ENCODE peak calls at places on chromosomes 4 and X, in five cellular contexts. T, V, U, B and J are unnamed samples.
A peak's percentile ranks its signal among the peaks of the same experiment; 100 is the strongest.

GRCh38 chr4:145299380-145300076 is 119.1 kb upstream of the OTUD4 start:
- DNase-seq in T (peak; percentile 61), V (no peak), U (peak; percentile 75), B (no peak), J (no peak)

GRCh38 chr4:3062466-3062865 is 11.9 kb downstream of the HTT-AS start:
- DNase-seq in T (peak; percentile 81), V (no peak), U (peak; percentile 76), B (no peak), J (no peak)

GRCh38 chr4:108644237-108644636 is 6.2 kb upstream of the OSTC start:
- DNase-seq in T (peak; percentile 25), V (peak; percentile 21), U (peak; percentile 21), B (no peak), J (no peak)

GRCh38 chr4:56656346-56656643 is 24.8 kb downstream of the HOPX start:
- DNase-seq in T (peak; percentile 35), V (no peak), U (no peak), B (no peak), J (no peak)

GRCh38 chr4:67456577-67457196 is 88.6 kb downstream of the CENPC start:
- DNase-seq in T (no peak), V (no peak), U (no peak), B (no peak), J (no peak)

GRCh38 chr4:140463182-140463581 is 34.9 kb downstream of the MGAT4D start:
- DNase-seq in T (no peak), V (no peak), U (no peak), B (no peak), J (no peak)

GRCh38 chr4:139188648-139189416 is 11.8 kb upstream of the ELF2 start:
- DNase-seq in T (no peak), V (peak; percentile 30), U (no peak), B (no peak), J (no peak)

GRCh38 chr4:89110986-89111832 is at the start of gene TIGD2:
- DNase-seq in T (peak; percentile 87), V (peak; percentile 92), U (peak; percentile 81), B (peak; percentile 86), J (peak; percentile 88)

GRCh38 chrX:1507511-1508463 is 29.2 kb downstream of the P2RY8 start:
- DNase-seq in T (no peak), V (no peak), U (no peak), B (no peak), J (no peak)

GRCh38 chr4:110633358-110634319 is 10.8 kb upstream of the PITX2 start:
- DNase-seq in T (peak; percentile 31), V (no peak), U (no peak), B (peak; percentile 50), J (peak; percentile 29)

GRCh38 chr4:82787342-82787741 is 11.3 kb downstream of the SCD5 start:
- DNase-seq in T (no peak), V (peak; percentile 45), U (no peak), B (peak; percentile 18), J (no peak)

GRCh38 chr4:76703123-76703490 is 194.8 kb downstream of the SOWAHB start:
- DNase-seq in T (peak; percentile 43), V (peak; percentile 96), U (no peak), B (no peak), J (no peak)

GRCh38 chrX:63746715-63747114 is 38.3 kb downstream of the ARHGEF9 start:
- DNase-seq in T (no peak), V (no peak), U (no peak), B (no peak), J (no peak)

GRCh38 chr4:138981930-138982390 is 33.6 kb upstream of the NOCT start:
- DNase-seq in T (peak; percentile 95), V (peak; percentile 89), U (peak; percentile 74), B (peak; percentile 31), J (no peak)

GRCh38 chrX:102516314-102516936 is at the start of gene TMSB15A:
- DNase-seq in T (peak; percentile 21), V (peak; percentile 27), U (peak; percentile 28), B (peak; percentile 87), J (peak; percentile 58)

GRCh38 chrX:13128104-13128503 is 83.7 kb upstream of the FAM9C start:
- DNase-seq in T (peak; percentile 50), V (peak; percentile 48), U (peak; percentile 62), B (no peak), J (no peak)

GRCh38 chrX:136783159-136783558 is 2.4 kb upstream of the ARHGEF6 start:
- DNase-seq in T (no peak), V (no peak), U (no peak), B (no peak), J (no peak)

GRCh38 chr4:169485084-169485483 is 127.3 kb downstream of the NEK1 start:
- DNase-seq in T (peak; percentile 50), V (no peak), U (peak; percentile 63), B (no peak), J (no peak)

GRCh38 chrX:1400049-1400448 is 8.1 kb upstream of the SLC25A6 start:
- DNase-seq in T (no peak), V (no peak), U (no peak), B (no peak), J (no peak)

GRCh38 chr4:148056879-148057278 is 325.0 kb downstream of the ARHGAP10 start:
- DNase-seq in T (peak; percentile 65), V (peak; percentile 35), U (peak; percentile 77), B (peak; percentile 64), J (no peak)

GRCh38 chr4:183503497-183504063 is 1.3 kb upstream of the ING2 start:
- DNase-seq in T (no peak), V (no peak), U (no peak), B (no peak), J (no peak)

GRCh38 chr4:183506389-183506735 is 1.5 kb downstream of the ING2 start:
- DNase-seq in T (no peak), V (no peak), U (no peak), B (no peak), J (no peak)

GRCh38 chr4:183504930-183505555 is at the start of gene ING2:
- DNase-seq in T (peak; percentile 88), V (peak; percentile 61), U (no peak), B (no peak), J (no peak)

GRCh38 chr4:183505556-183506388 is 914 bp downstream of the ING2 start:
- DNase-seq in T (peak; percentile 95), V (peak; percentile 82), U (peak; percentile 84), B (peak; percentile 91), J (peak; percentile 81)

GRCh38 chr4:183504064-183504929 is 561 bp upstream of the ING2 start:
- DNase-seq in T (peak; percentile 98), V (peak; percentile 97), U (peak; percentile 96), B (peak; percentile 98), J (peak; percentile 98)
- H4K8ac ChIP-seq in T (peak overlapping the region; percentile 52), V (peak overlapping the region; percentile 59), U (peak overlapping the region; percentile 79), B (no peak overlapping the region), J (no peak overlapping the region)

DNA sequence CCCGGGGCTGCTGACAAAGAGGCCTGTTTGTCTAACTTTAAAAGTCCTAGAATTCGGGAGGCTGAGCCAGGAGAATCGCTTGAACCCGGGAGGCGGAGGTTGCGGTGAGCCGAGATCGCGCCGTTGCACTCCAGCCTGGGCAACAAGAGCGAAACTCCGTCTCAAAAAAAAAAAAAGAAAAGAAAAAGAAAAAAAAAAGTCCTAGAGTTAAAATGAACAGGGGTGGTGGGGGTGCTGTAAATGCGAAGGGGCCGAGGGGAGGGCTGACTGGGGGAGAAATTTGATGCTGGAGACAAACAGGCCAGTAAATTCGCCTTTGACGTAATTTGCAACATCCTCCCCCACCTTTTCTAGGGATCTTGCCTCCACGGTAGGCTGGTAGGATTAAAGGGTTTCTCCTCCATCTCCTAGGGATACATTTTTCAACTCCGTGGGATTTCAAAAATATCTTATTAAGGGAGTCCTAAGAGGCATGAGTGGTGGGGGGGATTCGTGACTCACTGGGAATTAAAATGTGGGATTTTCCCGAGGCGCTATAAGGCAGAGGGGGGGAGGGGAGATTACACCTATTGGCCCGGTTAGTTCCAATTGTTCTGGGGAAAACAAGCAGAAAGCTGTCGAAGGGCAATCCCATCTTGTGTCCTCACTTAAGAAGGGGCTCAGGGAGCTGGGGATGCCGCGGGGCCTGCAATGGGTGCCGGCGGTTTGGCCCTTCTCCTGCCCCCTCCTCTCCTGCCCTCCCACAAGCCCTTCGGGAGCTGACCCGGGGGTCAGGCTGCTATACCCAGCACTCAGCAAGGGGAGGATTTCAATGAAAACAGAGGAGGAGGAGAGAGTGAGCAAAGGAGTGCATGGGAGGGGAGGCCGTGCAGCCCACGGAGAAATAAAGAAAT is 3.0 kb upstream of the BCOR start:
- DNase-seq in T (peak; percentile 39), V (no peak), U (no peak), B (peak; percentile 48), J (no peak)
- H4K8ac ChIP-seq in T (no peak overlapping the region), V (no peak overlapping the region), U (no peak overlapping the region), B (no peak overlapping the region), J (no peak overlapping the region)

DNA sequence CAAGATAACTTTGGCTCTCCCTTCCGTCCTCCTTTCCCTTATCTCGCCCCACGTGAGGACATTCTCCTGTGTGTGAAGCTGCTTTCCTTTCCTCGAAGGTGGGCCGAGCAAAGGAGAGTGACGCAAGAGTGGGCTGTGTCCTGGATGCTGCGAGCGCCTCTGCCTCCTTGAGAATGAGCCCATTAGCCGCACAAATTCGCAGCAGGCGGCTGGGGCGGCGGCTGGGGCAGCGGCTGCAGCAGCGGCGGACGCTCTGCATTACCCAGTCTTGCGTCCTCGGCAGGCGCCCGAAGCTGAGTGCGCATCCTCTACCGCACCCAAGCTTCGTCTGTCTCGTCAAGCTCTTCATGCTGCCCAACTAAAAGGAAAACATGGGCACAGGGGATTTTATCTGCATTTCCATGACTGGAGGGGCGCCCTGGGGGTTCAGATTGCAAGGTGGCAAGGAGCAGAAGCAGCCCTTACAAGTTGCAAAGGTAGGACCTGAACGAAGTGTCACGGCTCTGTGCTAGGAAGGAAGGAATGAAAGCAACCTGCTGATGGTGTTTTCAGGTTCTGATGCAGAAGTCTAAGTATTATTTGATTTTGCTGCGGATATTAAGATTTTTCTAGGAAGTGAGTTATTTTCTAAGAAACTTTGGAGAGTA is at the start of gene SYNPO2:
- DNase-seq in T (peak; percentile 80), V (peak; percentile 54), U (peak; percentile 87), B (peak; percentile 91), J (peak; percentile 66)
- H4K8ac ChIP-seq in T (peak within 1 kb of the TSS; percentile 21), V (peak within 1 kb of the TSS; percentile 32), U (peak within 1 kb of the TSS; percentile 69), B (no peak within 1 kb of the TSS), J (no peak within 1 kb of the TSS)

GRCh38 chr4:10084651-10085320 is 31.8 kb downstream of the WDR1 start:
- DNase-seq in T (no peak), V (no peak), U (no peak), B (no peak), J (no peak)
- H4K8ac ChIP-seq in T (no peak overlapping the region), V (no peak overlapping the region), U (no peak overlapping the region), B (no peak overlapping the region), J (peak overlapping the region; percentile 45)

DNA sequence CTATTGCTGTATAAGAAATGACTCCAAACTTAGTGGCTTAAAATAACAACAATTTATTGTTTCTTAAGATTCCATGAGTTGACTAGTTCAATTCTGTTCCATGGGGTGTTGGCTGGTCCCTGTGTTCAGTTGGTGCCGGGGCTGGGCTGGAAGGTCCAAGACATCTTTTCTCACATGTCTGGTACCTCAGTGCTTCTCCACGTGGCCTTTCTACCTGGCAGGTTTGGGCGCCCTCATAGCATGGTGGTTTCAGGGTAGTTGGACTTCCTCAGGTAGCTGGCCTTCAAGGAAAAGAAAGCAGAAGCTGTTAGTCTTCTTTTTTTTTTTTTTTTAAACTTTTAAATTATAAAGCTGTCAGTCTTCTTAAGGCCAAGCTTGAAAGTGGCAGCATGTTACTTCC is 104.6 kb upstream of the LIMCH1 start:
- DNase-seq in T (no peak), V (no peak), U (no peak), B (no peak), J (no peak)
- H4K8ac ChIP-seq in T (no peak overlapping the region), V (peak overlapping the region; percentile 73), U (no peak overlapping the region), B (peak overlapping the region; percentile 64), J (no peak overlapping the region)